ENCODE peak calls at places on chromosomes 5 and 9, in five cellular contexts. L, W, P, F and T are unnamed samples.
A peak's percentile ranks its signal among the peaks of the same experiment; 100 is the strongest.

GRCh38 chr5:73027361-73027760 is 71.5 kb downstream of the FCHO2 start:
- DNase-seq in P (no peak), W (no peak), L (no peak), F (no peak), T (no peak)

GRCh38 chr9:74073897-74074296 is 423.2 kb upstream of the RORB start:
- DNase-seq in P (no peak), L (no peak), W (no peak), F (no peak), T (no peak)

GRCh38 chr5:96691503-96692303 is 29.5 kb downstream of the CAST start:
- DNase-seq in L (peak; percentile 17), W (no peak), P (no peak), F (no peak), T (no peak)

GRCh38 chr5:122067330-122067885 is 10.7 kb downstream of the LOX start:
- DNase-seq in P (no peak), L (peak; percentile 31), F (no peak), W (no peak), T (no peak)

GRCh38 chr9:124489222-124489621 is 18.0 kb downstream of the NR5A1 start:
- DNase-seq in P (no peak), W (no peak), F (no peak), L (peak; percentile 69), T (no peak)

GRCh38 chr5:89864941-89865340 is 544.6 kb downstream of the CETN3 start:
- DNase-seq in L (no peak), P (no peak), F (no peak), W (no peak), T (no peak)

GRCh38 chr5:89289604-89290003 is 406.6 kb upstream of the MEF2C start:
- DNase-seq in F (no peak), W (no peak), P (no peak), L (peak; percentile 11), T (no peak)

GRCh38 chr5:139648205-139649081 is at the start of gene CXXC5:
- DNase-seq in F (peak; percentile 84), L (peak; percentile 87), W (peak; percentile 59), P (no peak), T (peak; percentile 50)

GRCh38 chr9:77085416-77085815 is 66.0 kb downstream of the FOXB2 start:
- DNase-seq in P (no peak), W (no peak), L (peak; percentile 30), F (no peak), T (no peak)